ENCODE peak calls at places on chromosome 11, in four cellular contexts. D is SK-N-SH, B is K562, K is HepG2. V is an unnamed sample.

GRCh38 chr11:112082729-112083128 is 3.8 kb downstream of the TIMM8B start:
- DNase-seq in D (no peak), K (no peak), B (no peak), V (peak)

GRCh38 chr11:69121621-69122336 is 34.0 kb upstream of the SMIM38 start:
- DNase-seq in K (no peak), B (no peak), D (no peak), V (no peak)

GRCh38 chr11:25928076-25928475 is 403.9 kb upstream of the ANO3 start:
- DNase-seq in D (no peak), K (no peak), B (no peak), V (no peak)

GRCh38 chr11:35723493-35724284 is 61.1 kb downstream of the TRIM44 start:
- DNase-seq in K (no peak), D (no peak), B (no peak), V (no peak)

GRCh38 chr11:85643255-85643654 is 4.5 kb upstream of the TMEM126A start:
- DNase-seq in D (no peak), K (no peak), B (no peak), V (no peak)

GRCh38 chr11:95230054-95231034 is 658 bp downstream of the SESN3 start:
- DNase-seq in B (peak), D (no peak), K (no peak), V (no peak)

GRCh38 chr11:132595711-132596111 is 936.6 kb downstream of the OPCML start:
- DNase-seq in B (no peak), D (peak), K (no peak), V (no peak)

GRCh38 chr11:80502511-80502910 is 1061.7 kb upstream of the TENM4 start:
- DNase-seq in B (no peak), D (no peak), K (no peak), V (no peak)

GRCh38 chr11:12169822-12170221 is 59.4 kb downstream of the MICAL2 start:
- DNase-seq in K (no peak), B (no peak), D (no peak), V (no peak)

GRCh38 chr11:90288207-90288821 is 65.5 kb upstream of the CHORDC1 start:
- DNase-seq in B (peak), D (peak), K (peak), V (peak)

GRCh38 chr11:72985645-72986044 is 156.5 kb downstream of the FCHSD2 start:
- DNase-seq in K (peak), D (no peak), B (no peak), V (no peak)

GRCh38 chr11:34656062-34656720 is 35.3 kb downstream of the EHF start:
- DNase-seq in D (no peak), K (peak), B (no peak), V (no peak)

GRCh38 chr11:103731681-103732080 is 304.8 kb upstream of the DDI1 start:
- DNase-seq in B (no peak), K (no peak), D (no peak), V (no peak)

GRCh38 chr11:134821422-134821821 is 409.4 kb upstream of the B3GAT1 start:
- DNase-seq in K (no peak), B (no peak), D (no peak), V (no peak)

GRCh38 chr11:27209562-27210005 is 153.4 kb downstream of the CCDC34 start:
- DNase-seq in B (peak), D (no peak), K (peak), V (peak)

GRCh38 chr11:76803023-76803422 is 19.9 kb downstream of the TSKU start:
- DNase-seq in D (no peak), B (no peak), K (no peak), V (no peak)

GRCh38 chr11:55942785-55943392 is 6.7 kb upstream of the OR5I1 start:
- DNase-seq in B (peak), K (peak), D (peak), V (peak)

GRCh38 chr11:119085523-119085878 is 820 bp downstream of the HMBS start:
- DNase-seq in D (peak), K (no peak), B (peak), V (no peak)

GRCh38 chr11:33182246-33182878 is 21.1 kb upstream of the CSTF3 start:
- DNase-seq in B (no peak), K (peak), D (peak), V (no peak)

GRCh38 chr11:289706-290620 is 1.0 kb downstream of the PGGHG start:
- DNase-seq in K (no peak), B (no peak), D (peak), V (no peak)

GRCh38 chr11:94880216-94880615 is 93.1 kb downstream of the CWC15 start:
- DNase-seq in K (peak), B (no peak), D (no peak), V (peak)

GRCh38 chr11:119144825-119145476 is 3.9 kb upstream of the ABCG4 start:
- DNase-seq in B (peak), D (peak), K (peak), V (peak)

GRCh38 chr11:108340958-108341357 is 118.1 kb downstream of the ATM start:
- DNase-seq in B (peak), K (peak), D (no peak), V (peak)

GRCh38 chr11:121630041-121630440 is 177.3 kb upstream of the SORL1-AS1 start:
- DNase-seq in K (no peak), B (no peak), D (no peak), V (no peak)

GRCh38 chr11:6404341-6405038 is 14.2 kb downstream of the SMPD1 start:
- DNase-seq in K (no peak), B (no peak), D (no peak), V (no peak)

GRCh38 chr11:1826552-1827094 is 8.2 kb upstream of the SYT8 start:
- DNase-seq in D (peak), B (peak), K (peak), V (no peak)

GRCh38 chr11:94740083-94740974 is 27.8 kb upstream of the AMOTL1 start:
- DNase-seq in K (no peak), B (no peak), D (peak), V (no peak)

GRCh38 chr11:27910186-27910941 is 197.6 kb downstream of the KIF18A start:
- DNase-seq in B (no peak), K (no peak), D (no peak), V (no peak)

GRCh38 chr11:129733384-129733783 is 82.3 kb upstream of the TMEM45B start:
- DNase-seq in K (no peak), D (no peak), B (no peak), V (no peak)

GRCh38 chr11:129734654-129735053 is 81.0 kb upstream of the TMEM45B start:
- DNase-seq in D (no peak), B (no peak), K (no peak), V (no peak)

GRCh38 chr11:129731316-129731715 is 84.3 kb upstream of the TMEM45B start:
- DNase-seq in K (no peak), D (no peak), B (no peak), V (no peak)

GRCh38 chr11:129733981-129734380 is 81.7 kb upstream of the TMEM45B start:
- DNase-seq in D (no peak), K (no peak), B (no peak), V (no peak)

GRCh38 chr11:129732926-129733325 is 82.7 kb upstream of the TMEM45B start:
- DNase-seq in D (no peak), B (no peak), K (no peak), V (no peak)
- TF ChIP-seq SIN3A in D (no peak), B (no peak), K (no peak), V (no peak)

GRCh38 chr11:116916052-116916451 is 78.6 kb upstream of the APOA1 start:
- DNase-seq in B (no peak), K (no peak), D (no peak), V (no peak)
- TF ChIP-seq POLR2AphosphoS5 in B (no peak), K (no peak), D (no peak), V (no peak)

DNA sequence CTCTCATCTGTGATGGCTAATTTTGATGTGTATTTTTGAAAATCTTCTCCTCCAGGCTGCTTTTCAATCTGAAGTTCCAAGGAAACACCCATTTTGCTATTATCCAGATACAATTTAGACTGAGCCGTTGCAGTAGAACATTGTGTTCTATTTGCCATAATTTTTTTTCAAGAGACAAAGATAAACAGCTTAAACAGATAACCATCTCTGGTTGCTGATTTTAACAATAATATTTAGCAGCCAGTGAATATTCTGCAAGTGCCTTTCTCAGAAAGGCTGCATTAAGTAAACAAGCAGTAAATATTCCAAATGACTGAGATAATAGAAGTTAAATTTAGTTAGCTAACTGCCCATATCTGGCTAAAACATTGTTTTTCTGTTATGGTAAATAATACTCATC is 206.8 kb downstream of the SBF2 start:
- DNase-seq in D (no peak), B (no peak), K (no peak), V (no peak)
- TF ChIP-seq SIN3A in D (no peak), B (no peak), K (no peak), V (no peak)

GRCh38 chr11:130649749-130650275 is 201.4 kb downstream of the ADAMTS15 start:
- DNase-seq in K (no peak), D (no peak), B (no peak), V (no peak)
- TF ChIP-seq POLR2AphosphoS5 in K (no peak), D (no peak), B (no peak), V (no peak)

GRCh38 chr11:71235719-71236118 is 16.7 kb downstream of the SHANK2 start:
- DNase-seq in K (no peak), B (no peak), D (peak), V (no peak)

GRCh38 chr11:71228961-71229360 is 23.4 kb downstream of the SHANK2 start:
- DNase-seq in B (no peak), D (no peak), K (no peak), V (no peak)

GRCh38 chr11:71236836-71237475 is 15.4 kb downstream of the SHANK2 start:
- DNase-seq in B (no peak), D (peak), K (no peak), V (no peak)

GRCh38 chr11:71227058-71227659 is 25.2 kb downstream of the SHANK2 start:
- DNase-seq in B (no peak), K (no peak), D (no peak), V (no peak)

DNA sequence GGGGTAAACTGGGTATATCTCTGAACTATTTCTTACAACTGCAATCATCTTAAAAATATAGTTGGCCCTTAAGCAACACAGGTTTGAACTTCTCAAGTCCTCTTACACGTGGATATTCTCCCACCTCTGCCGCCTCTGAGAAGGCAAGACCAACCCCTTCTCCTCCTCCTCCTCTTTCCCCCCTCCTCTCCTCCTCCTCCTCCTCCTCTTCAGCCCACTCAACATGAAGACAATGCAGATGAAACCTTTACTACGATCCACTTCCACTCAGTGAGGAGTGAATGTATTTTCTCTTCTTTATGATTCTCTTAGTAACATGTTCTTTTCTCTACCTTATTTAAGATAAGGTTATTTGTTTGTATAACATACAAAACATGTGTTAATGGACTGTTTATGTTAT is 20.0 kb downstream of the SHANK2 start:
- DNase-seq in K (no peak), D (no peak), B (no peak), V (no peak)
- TF ChIP-seq SIN3A in K (no peak), D (no peak), B (no peak), V (no peak)

GRCh38 chr11:82636620-82637019 is 97.0 kb downstream of the FAM181B start:
- DNase-seq in D (no peak), B (no peak), K (no peak), V (no peak)

GRCh38 chr11:82634091-82634490 is 99.6 kb downstream of the FAM181B start:
- DNase-seq in D (no peak), K (no peak), B (no peak), V (no peak)

DNA sequence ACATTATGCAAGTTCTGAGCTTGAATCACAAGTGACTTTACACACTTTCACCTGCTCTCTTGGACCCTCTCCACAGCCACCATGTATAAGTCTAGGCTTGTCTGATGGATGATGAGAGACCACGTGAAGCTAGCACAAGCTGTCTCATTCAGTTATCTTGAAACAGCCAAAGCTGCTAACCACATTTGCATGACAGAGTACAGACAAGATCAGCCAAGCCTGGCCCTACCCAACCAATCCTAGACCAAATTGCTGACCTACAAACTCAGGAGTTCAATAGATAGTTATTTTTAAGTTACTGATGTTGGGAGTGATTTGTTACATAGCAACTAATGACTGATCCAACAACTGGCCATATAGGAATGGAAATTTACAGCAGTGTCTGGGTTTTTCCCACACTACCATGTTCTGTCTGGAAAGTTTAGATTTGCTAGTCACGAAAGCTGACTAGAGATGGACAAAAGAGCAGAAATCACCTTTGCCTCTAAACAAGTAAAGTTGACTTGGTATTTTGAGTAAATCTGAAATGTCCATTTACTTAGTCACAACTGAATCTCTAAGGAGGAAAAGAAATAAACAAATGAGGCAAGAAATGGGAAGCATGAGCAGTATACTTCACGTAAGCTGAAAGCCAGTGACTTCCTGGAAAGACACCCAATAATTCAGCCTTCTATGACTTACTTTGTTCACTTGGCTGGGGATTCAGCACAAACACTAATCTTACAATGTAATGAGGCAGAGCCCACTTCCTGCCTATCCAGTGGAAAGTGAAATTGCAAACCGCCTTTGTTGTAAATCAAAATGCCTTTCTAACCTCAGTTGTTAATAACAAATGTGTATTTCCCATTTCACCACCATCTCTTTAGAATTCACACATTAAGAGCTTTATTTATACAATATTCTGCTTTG is 101.7 kb downstream of the FAM181B start:
- DNase-seq in B (no peak), D (no peak), K (no peak), V (no peak)
- TF ChIP-seq POLR2AphosphoS5 in B (no peak), D (no peak), K (no peak), V (no peak)

GRCh38 chr11:133697603-133698002 is 147.7 kb downstream of the SPATA19 start:
- DNase-seq in D (no peak), K (no peak), B (no peak), V (no peak)
- TF ChIP-seq SIN3A in D (no peak), K (no peak), B (no peak), V (no peak)

GRCh38 chr11:45918331-45918941 is 759 bp upstream of the PEX16 start:
- DNase-seq in B (peak), K (peak), D (peak), V (peak)
- TF ChIP-seq POLR2AphosphoS5 in B (peak), K (peak), D (peak), V (peak)

GRCh38 chr11:74820763-74821162 is 72.1 kb downstream of the RNF169 start:
- DNase-seq in B (no peak), K (peak), D (no peak), V (peak)
- TF ChIP-seq SIN3A in B (no peak), K (no peak), D (no peak), V (no peak)

V was measured in Panc1.